ENCODE peak calls at places on chromosome 6, in six cellular contexts. One of them, this sample, is unnamed.
A peak's percentile ranks its signal among the peaks of the same experiment; 100 is the strongest.

GRCh38 chr6:155481215-155481614 is 25.6 kb upstream of the NOX3 start:
- DNase-seq in natural killer cell: no peak
- DNase-seq in IMR-90: peak; percentile 56
- DNase-seq in upper lobe of right lung: no peak
- DNase-seq in AG04449: peak; percentile 65
- DNase-seq in Calu3: no peak
- DNase-seq in this sample: no peak

GRCh38 chr6:51640016-51640415 is 447.4 kb downstream of the PKHD1 start:
- DNase-seq in natural killer cell: no peak
- DNase-seq in IMR-90: no peak
- DNase-seq in upper lobe of right lung: no peak
- DNase-seq in AG04449: no peak
- DNase-seq in Calu3: no peak
- DNase-seq in this sample: no peak

GRCh38 chr6:81465859-81466258 is 286.6 kb downstream of the TENT5A start:
- DNase-seq in natural killer cell: no peak
- DNase-seq in IMR-90: peak; percentile 24
- DNase-seq in upper lobe of right lung: no peak
- DNase-seq in AG04449: no peak
- DNase-seq in Calu3: peak; percentile 26
- DNase-seq in this sample: no peak

GRCh38 chr6:43785904-43786303 is 15.9 kb downstream of the VEGFA start:
- DNase-seq in natural killer cell: no peak
- DNase-seq in IMR-90: no peak
- DNase-seq in upper lobe of right lung: no peak
- DNase-seq in AG04449: no peak
- DNase-seq in Calu3: no peak
- DNase-seq in this sample: no peak

GRCh38 chr6:8743146-8743745 is 307.9 kb upstream of the SLC35B3 start:
- DNase-seq in natural killer cell: no peak
- DNase-seq in IMR-90: no peak
- DNase-seq in upper lobe of right lung: no peak
- DNase-seq in AG04449: no peak
- DNase-seq in Calu3: peak; percentile 1
- DNase-seq in this sample: no peak

GRCh38 chr6:43093361-43094289 is 17.5 kb downstream of the PTK7 start:
- DNase-seq in natural killer cell: no peak
- DNase-seq in IMR-90: peak; percentile 57
- DNase-seq in upper lobe of right lung: no peak
- DNase-seq in AG04449: no peak
- DNase-seq in Calu3: peak; percentile 37
- DNase-seq in this sample: no peak

GRCh38 chr6:126300735-126301134 is 39.2 kb upstream of the CENPW start:
- DNase-seq in natural killer cell: no peak
- DNase-seq in IMR-90: no peak
- DNase-seq in upper lobe of right lung: no peak
- DNase-seq in AG04449: no peak
- DNase-seq in Calu3: no peak
- DNase-seq in this sample: no peak

GRCh38 chr6:111423960-111424846 is 58.8 kb downstream of the REV3L start:
- DNase-seq in natural killer cell: no peak
- DNase-seq in IMR-90: peak; percentile 10
- DNase-seq in upper lobe of right lung: no peak
- DNase-seq in AG04449: no peak
- DNase-seq in Calu3: peak; percentile 14
- DNase-seq in this sample: no peak

GRCh38 chr6:165922309-165922794 is 245.3 kb downstream of the TBXT start:
- DNase-seq in natural killer cell: no peak
- DNase-seq in IMR-90: peak; percentile 83
- DNase-seq in upper lobe of right lung: no peak
- DNase-seq in AG04449: no peak
- DNase-seq in Calu3: no peak
- DNase-seq in this sample: no peak

GRCh38 chr6:160172704-160173103 is 51.1 kb downstream of the SLC22A1 start:
- DNase-seq in natural killer cell: no peak
- DNase-seq in IMR-90: no peak
- DNase-seq in upper lobe of right lung: no peak
- DNase-seq in AG04449: no peak
- DNase-seq in Calu3: no peak
- DNase-seq in this sample: no peak

GRCh38 chr6:51330971-51331370 is 512.3 kb downstream of the TFAP2B start:
- DNase-seq in natural killer cell: no peak
- DNase-seq in IMR-90: no peak
- DNase-seq in upper lobe of right lung: no peak
- DNase-seq in AG04449: no peak
- DNase-seq in Calu3: no peak
- DNase-seq in this sample: no peak

GRCh38 chr6:163944897-163945296 is 530.4 kb downstream of the QKI start:
- DNase-seq in natural killer cell: no peak
- DNase-seq in IMR-90: no peak
- DNase-seq in upper lobe of right lung: no peak
- DNase-seq in AG04449: no peak
- DNase-seq in Calu3: no peak
- DNase-seq in this sample: no peak

GRCh38 chr6:15672291-15672690 is 9.5 kb upstream of the DTNBP1 start:
- DNase-seq in natural killer cell: no peak
- DNase-seq in IMR-90: no peak
- DNase-seq in upper lobe of right lung: no peak
- DNase-seq in AG04449: no peak
- DNase-seq in Calu3: no peak
- DNase-seq in this sample: no peak

GRCh38 chr6:16514249-16514648 is 247.0 kb downstream of the ATXN1 start:
- DNase-seq in natural killer cell: no peak
- DNase-seq in IMR-90: peak; percentile 76
- DNase-seq in upper lobe of right lung: no peak
- DNase-seq in AG04449: no peak
- DNase-seq in Calu3: peak; percentile 6
- DNase-seq in this sample: no peak

GRCh38 chr6:328184-328670 is 35.9 kb downstream of the DUSP22 start:
- DNase-seq in natural killer cell: no peak
- DNase-seq in IMR-90: peak; percentile 92
- DNase-seq in upper lobe of right lung: no peak
- DNase-seq in AG04449: peak; percentile 86
- DNase-seq in Calu3: no peak
- DNase-seq in this sample: peak; percentile 76

GRCh38 chr6:166330612-166331011 is 11.7 kb downstream of the SFT2D1 start:
- DNase-seq in natural killer cell: no peak
- DNase-seq in IMR-90: peak; percentile 23
- DNase-seq in upper lobe of right lung: peak; percentile 72
- DNase-seq in AG04449: no peak
- DNase-seq in Calu3: peak; percentile 60
- DNase-seq in this sample: no peak

GRCh38 chr6:7899046-7899888 is 11.3 kb downstream of the TXNDC5 start:
- DNase-seq in natural killer cell: no peak
- DNase-seq in IMR-90: no peak
- DNase-seq in upper lobe of right lung: no peak
- DNase-seq in AG04449: no peak
- DNase-seq in Calu3: peak; percentile 3
- DNase-seq in this sample: no peak

GRCh38 chr6:110744991-110745390 is 70.3 kb downstream of the CDK19 start:
- DNase-seq in natural killer cell: no peak
- DNase-seq in IMR-90: no peak
- DNase-seq in upper lobe of right lung: no peak
- DNase-seq in AG04449: no peak
- DNase-seq in Calu3: no peak
- DNase-seq in this sample: no peak

GRCh38 chr6:15399651-15400470 is 154.0 kb downstream of the JARID2 start:
- DNase-seq in natural killer cell: no peak
- DNase-seq in IMR-90: peak; percentile 82
- DNase-seq in upper lobe of right lung: peak; percentile 76
- DNase-seq in AG04449: no peak
- DNase-seq in Calu3: no peak
- DNase-seq in this sample: no peak

GRCh38 chr6:13014551-13015378 is 298.2 kb downstream of the PHACTR1 start:
- DNase-seq in natural killer cell: no peak
- DNase-seq in IMR-90: no peak
- DNase-seq in upper lobe of right lung: peak; percentile 73
- DNase-seq in AG04449: no peak
- DNase-seq in Calu3: no peak
- DNase-seq in this sample: peak; percentile 52

GRCh38 chr6:3746119-3746691 is 5.3 kb downstream of the PXDC1 start:
- DNase-seq in natural killer cell: no peak
- DNase-seq in IMR-90: no peak
- DNase-seq in upper lobe of right lung: no peak
- DNase-seq in AG04449: no peak
- DNase-seq in Calu3: no peak
- DNase-seq in this sample: peak; percentile 78

GRCh38 chr6:140490086-140490485 is 1115.6 kb upstream of the CITED2 start:
- DNase-seq in natural killer cell: no peak
- DNase-seq in IMR-90: peak; percentile 56
- DNase-seq in upper lobe of right lung: no peak
- DNase-seq in AG04449: no peak
- DNase-seq in Calu3: no peak
- DNase-seq in this sample: no peak

GRCh38 chr6:140252099-140252498 is 877.7 kb upstream of the CITED2 start:
- DNase-seq in natural killer cell: no peak
- DNase-seq in IMR-90: peak; percentile 5
- DNase-seq in upper lobe of right lung: no peak
- DNase-seq in AG04449: no peak
- DNase-seq in Calu3: no peak
- DNase-seq in this sample: no peak

GRCh38 chr6:134990262-134990661 is 40.4 kb upstream of the ALDH8A1 start:
- DNase-seq in natural killer cell: no peak
- DNase-seq in IMR-90: no peak
- DNase-seq in upper lobe of right lung: no peak
- DNase-seq in AG04449: no peak
- DNase-seq in Calu3: no peak
- DNase-seq in this sample: no peak

GRCh38 chr6:157380458-157380778 is 572 bp upstream of the ZDHHC14 start:
- DNase-seq in natural killer cell: no peak
- DNase-seq in IMR-90: no peak
- DNase-seq in upper lobe of right lung: no peak
- DNase-seq in AG04449: no peak
- DNase-seq in Calu3: peak; percentile 22
- DNase-seq in this sample: no peak

DNA sequence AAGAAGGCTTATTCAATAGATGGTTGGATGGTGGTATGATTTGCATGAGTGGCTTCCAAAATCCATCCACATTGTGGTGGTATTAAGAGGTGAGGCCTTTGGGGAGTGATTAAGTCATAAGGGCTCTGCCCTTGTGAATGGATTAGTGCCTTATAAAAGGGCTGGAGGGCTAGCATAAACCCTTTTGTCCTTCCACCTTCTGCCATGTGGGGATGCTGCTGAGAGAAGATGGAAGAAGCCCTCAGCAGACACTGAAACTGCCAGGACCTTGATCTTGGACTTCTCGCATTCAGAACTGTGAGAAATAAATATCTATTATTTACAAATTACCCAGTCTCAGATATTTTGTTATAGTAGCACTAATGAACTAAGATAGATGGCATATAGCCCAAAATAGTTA is 27.8 kb upstream of the SRPK1 start:
- DNase-seq in natural killer cell: no peak
- DNase-seq in IMR-90: peak; percentile 12
- DNase-seq in upper lobe of right lung: no peak
- DNase-seq in AG04449: no peak
- DNase-seq in Calu3: no peak
- DNase-seq in this sample: no peak
- TF ChIP-seq CTCF in natural killer cell: no peak
- TF ChIP-seq CTCF in IMR-90: no peak
- TF ChIP-seq CTCF in upper lobe of right lung: peak; percentile 6
- TF ChIP-seq CTCF in AG04449: peak; percentile 6
- TF ChIP-seq CTCF in Calu3: no peak
- TF ChIP-seq CTCF in this sample: no peak

DNA sequence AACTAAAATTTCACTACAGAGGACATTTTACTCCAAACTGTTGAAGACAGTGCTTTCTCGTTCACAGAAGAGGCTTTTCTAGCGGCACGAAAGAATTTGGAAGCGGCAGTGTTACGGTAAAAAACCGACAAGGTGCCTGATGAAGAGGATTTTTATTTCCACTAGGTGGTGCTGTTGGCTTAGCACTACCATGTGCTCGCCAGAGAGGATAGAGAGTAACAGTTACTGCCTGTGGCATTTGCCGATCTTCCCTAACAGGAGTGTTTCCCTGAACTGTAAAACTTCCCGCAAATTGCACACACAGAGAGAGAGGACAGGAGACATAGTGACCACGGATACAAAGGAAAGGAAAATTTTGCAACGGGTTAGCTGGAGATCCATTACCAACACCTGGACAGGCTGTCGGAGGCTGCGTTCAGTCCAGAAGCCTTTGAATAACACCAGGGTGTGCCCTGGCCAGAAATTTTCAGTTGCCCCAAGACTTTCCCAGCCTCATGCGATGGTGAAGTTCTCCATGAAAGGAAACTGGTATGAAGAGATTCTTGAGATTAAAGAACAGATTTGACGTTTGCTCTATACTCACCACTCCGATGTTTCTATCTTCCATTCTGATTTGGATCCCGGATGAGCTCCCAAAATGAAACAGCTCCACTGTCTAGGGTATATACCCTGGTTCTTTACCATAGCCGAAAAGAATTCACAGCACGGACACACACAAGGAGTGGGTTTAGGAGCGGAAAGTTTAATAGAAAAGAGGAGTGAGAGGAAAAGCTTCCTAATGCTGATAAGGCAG is 48.1 kb downstream of the HLA-DPB1 start:
- DNase-seq in natural killer cell: no peak
- DNase-seq in IMR-90: peak; percentile 30
- DNase-seq in upper lobe of right lung: no peak
- DNase-seq in AG04449: no peak
- DNase-seq in Calu3: peak; percentile 25
- DNase-seq in this sample: no peak
- TF ChIP-seq CTCF in natural killer cell: peak; percentile 38
- TF ChIP-seq CTCF in IMR-90: peak; percentile 44
- TF ChIP-seq CTCF in upper lobe of right lung: peak; percentile 50
- TF ChIP-seq CTCF in AG04449: peak; percentile 8
- TF ChIP-seq CTCF in Calu3: peak; percentile 64
- TF ChIP-seq CTCF in this sample: peak; percentile 37

GRCh38 chr6:21935561-21936028 is 342.0 kb downstream of the SOX4 start:
- DNase-seq in natural killer cell: no peak
- DNase-seq in IMR-90: peak; percentile 69
- DNase-seq in upper lobe of right lung: no peak
- DNase-seq in AG04449: no peak
- DNase-seq in Calu3: peak; percentile 50
- DNase-seq in this sample: no peak
- TF ChIP-seq CTCF in natural killer cell: no peak
- TF ChIP-seq CTCF in IMR-90: peak; percentile 43
- TF ChIP-seq CTCF in upper lobe of right lung: peak; percentile 69
- TF ChIP-seq CTCF in AG04449: peak; percentile 45
- TF ChIP-seq CTCF in Calu3: peak; percentile 48
- TF ChIP-seq CTCF in this sample: no peak

GRCh38 chr6:45442716-45443115 is 65.0 kb upstream of the SUPT3H start:
- DNase-seq in natural killer cell: no peak
- DNase-seq in IMR-90: no peak
- DNase-seq in upper lobe of right lung: no peak
- DNase-seq in AG04449: no peak
- DNase-seq in Calu3: no peak
- DNase-seq in this sample: no peak

GRCh38 chr6:45439861-45440388 is 62.2 kb upstream of the SUPT3H start:
- DNase-seq in natural killer cell: no peak
- DNase-seq in IMR-90: no peak
- DNase-seq in upper lobe of right lung: no peak
- DNase-seq in AG04449: no peak
- DNase-seq in Calu3: no peak
- DNase-seq in this sample: no peak

GRCh38 chr6:45438849-45439406 is 61.2 kb upstream of the SUPT3H start:
- DNase-seq in natural killer cell: no peak
- DNase-seq in IMR-90: peak; percentile 93
- DNase-seq in upper lobe of right lung: no peak
- DNase-seq in AG04449: no peak
- DNase-seq in Calu3: no peak
- DNase-seq in this sample: no peak

GRCh38 chr6:45439459-45439858 is 61.7 kb upstream of the SUPT3H start:
- DNase-seq in natural killer cell: no peak
- DNase-seq in IMR-90: no peak
- DNase-seq in upper lobe of right lung: no peak
- DNase-seq in AG04449: no peak
- DNase-seq in Calu3: no peak
- DNase-seq in this sample: no peak

GRCh38 chr6:45441811-45442453 is 64.2 kb upstream of the SUPT3H start:
- DNase-seq in natural killer cell: no peak
- DNase-seq in IMR-90: peak; percentile 45
- DNase-seq in upper lobe of right lung: no peak
- DNase-seq in AG04449: no peak
- DNase-seq in Calu3: no peak
- DNase-seq in this sample: no peak
- TF ChIP-seq CTCF in natural killer cell: no peak
- TF ChIP-seq CTCF in IMR-90: no peak
- TF ChIP-seq CTCF in upper lobe of right lung: no peak
- TF ChIP-seq CTCF in AG04449: no peak
- TF ChIP-seq CTCF in Calu3: no peak
- TF ChIP-seq CTCF in this sample: no peak